ENCODE peak calls at places on chromosomes 6 and 20, in four cellular contexts. U is keratinocyte, R is IMR-90, Q is MM.1S. S is an unnamed sample.

GRCh38 chr6:162478191-162478642 is 249.3 kb downstream of the PRKN start:
- DNase-seq in Q (no peak), R (no peak), U (no peak), S (no peak)

GRCh38 chr6:16761469-16762264 is 407 bp upstream of the ATXN1 start:
- DNase-seq in U (no peak), R (peak), Q (peak), S (peak)

GRCh38 chr20:47258745-47259695 is 97.5 kb downstream of the ZMYND8 start:
- DNase-seq in Q (no peak), R (peak), U (no peak), S (no peak)

GRCh38 chr20:33654680-33655161 is 7.4 kb upstream of the C20orf144 start:
- DNase-seq in R (no peak), Q (no peak), U (no peak), S (no peak)

GRCh38 chr6:126195625-126196236 is 144.2 kb upstream of the CENPW start:
- DNase-seq in Q (no peak), U (no peak), R (peak), S (no peak)

GRCh38 chr6:101666256-101666655 is 272.7 kb downstream of the GRIK2 start:
- DNase-seq in R (peak), Q (no peak), U (peak), S (no peak)

GRCh38 chr20:15823718-15824117 is 749.5 kb downstream of the KIF16B start:
- DNase-seq in Q (no peak), U (no peak), R (no peak), S (no peak)

GRCh38 chr6:33630014-33630413 is 8.9 kb downstream of the ITPR3 start:
- DNase-seq in Q (no peak), R (no peak), U (no peak), S (no peak)

GRCh38 chr6:6600865-6601264 is 12.3 kb downstream of the LY86 start:
- DNase-seq in R (no peak), Q (no peak), U (no peak), S (no peak)

GRCh38 chr20:58293453-58293852 is 16.1 kb upstream of the RAB22A start:
- DNase-seq in U (no peak), R (no peak), Q (no peak), S (no peak)

GRCh38 chr6:15538106-15538505 is 124.7 kb downstream of the DTNBP1 start:
- DNase-seq in U (no peak), Q (no peak), R (no peak), S (no peak)

GRCh38 chr6:117074672-117075071 is 190.7 kb upstream of the VGLL2 start:
- DNase-seq in Q (no peak), R (no peak), U (no peak), S (no peak)

GRCh38 chr6:19472850-19473249 is 364.3 kb upstream of the ID4 start:
- DNase-seq in Q (no peak), U (no peak), R (no peak), S (no peak)

GRCh38 chr6:139568956-139569538 is 194.6 kb upstream of the CITED2 start:
- DNase-seq in R (peak), Q (no peak), U (no peak), S (no peak)

GRCh38 chr20:40493551-40493950 is 195.5 kb downstream of the MAFB start:
- DNase-seq in Q (no peak), R (no peak), U (peak), S (no peak)

GRCh38 chr6:153003294-153003645 is 761 bp upstream of the MTRF1L start:
- DNase-seq in R (peak), U (no peak), Q (no peak), S (peak)

GRCh38 chr6:18362058-18362561 is 25.0 kb upstream of the RNF144B start:
- DNase-seq in Q (no peak), U (no peak), R (peak), S (no peak)

GRCh38 chr6:11495565-11496145 is 41.9 kb upstream of the TMEM170B start:
- DNase-seq in Q (no peak), U (no peak), R (no peak), S (no peak)

GRCh38 chr6:43793875-43794242 is 23.8 kb downstream of the VEGFA start:
- DNase-seq in R (no peak), Q (no peak), U (no peak), S (no peak)

GRCh38 chr6:54624779-54625178 is 221.8 kb upstream of the FAM83B start:
- DNase-seq in Q (no peak), U (no peak), R (peak), S (no peak)

GRCh38 chr6:39847216-39847615 is 55.0 kb downstream of the DAAM2 start:
- DNase-seq in R (no peak), U (no peak), Q (no peak), S (no peak)

GRCh38 chr20:19903168-19903676 is 113.9 kb upstream of the NAA20 start:
- DNase-seq in Q (peak), U (no peak), R (peak), S (peak)

GRCh38 chr20:7470912-7471311 is 469.3 kb downstream of the HAO1 start:
- DNase-seq in Q (no peak), U (no peak), R (no peak), S (no peak)

GRCh38 chr20:13419445-13419844 is 198.4 kb downstream of the ISM1 start:
- DNase-seq in U (no peak), R (no peak), Q (no peak), S (no peak)

GRCh38 chr20:53827996-53828672 is 234.5 kb upstream of the ZNF217 start:
- DNase-seq in U (peak), Q (no peak), R (peak), S (no peak)

GRCh38 chr6:134938896-134939295 is 11.0 kb downstream of the ALDH8A1 start:
- DNase-seq in U (no peak), R (peak), Q (no peak), S (no peak)

GRCh38 chr6:106339334-106340029 is 13.9 kb upstream of the ATG5 start:
- DNase-seq in U (peak), Q (peak), R (peak), S (peak)

GRCh38 chr6:154297711-154298110 is 58.9 kb downstream of the IPCEF1 start:
- DNase-seq in Q (no peak), U (no peak), R (no peak), S (no peak)

GRCh38 chr6:154306696-154307095 is 49.9 kb downstream of the IPCEF1 start:
- DNase-seq in Q (no peak), U (no peak), R (no peak), S (no peak)

GRCh38 chr6:154298297-154298696 is 58.3 kb downstream of the IPCEF1 start:
- DNase-seq in R (peak), Q (peak), U (no peak), S (no peak)

GRCh38 chr6:154301086-154301625 is 55.4 kb downstream of the IPCEF1 start:
- DNase-seq in Q (no peak), R (peak), U (no peak), S (no peak)

GRCh38 chr6:154302111-154302752 is 54.4 kb downstream of the IPCEF1 start:
- DNase-seq in Q (peak), R (peak), U (no peak), S (no peak)
- TF ChIP-seq CTCF in Q (no peak), R (no peak), U (no peak), S (no peak)

DNA sequence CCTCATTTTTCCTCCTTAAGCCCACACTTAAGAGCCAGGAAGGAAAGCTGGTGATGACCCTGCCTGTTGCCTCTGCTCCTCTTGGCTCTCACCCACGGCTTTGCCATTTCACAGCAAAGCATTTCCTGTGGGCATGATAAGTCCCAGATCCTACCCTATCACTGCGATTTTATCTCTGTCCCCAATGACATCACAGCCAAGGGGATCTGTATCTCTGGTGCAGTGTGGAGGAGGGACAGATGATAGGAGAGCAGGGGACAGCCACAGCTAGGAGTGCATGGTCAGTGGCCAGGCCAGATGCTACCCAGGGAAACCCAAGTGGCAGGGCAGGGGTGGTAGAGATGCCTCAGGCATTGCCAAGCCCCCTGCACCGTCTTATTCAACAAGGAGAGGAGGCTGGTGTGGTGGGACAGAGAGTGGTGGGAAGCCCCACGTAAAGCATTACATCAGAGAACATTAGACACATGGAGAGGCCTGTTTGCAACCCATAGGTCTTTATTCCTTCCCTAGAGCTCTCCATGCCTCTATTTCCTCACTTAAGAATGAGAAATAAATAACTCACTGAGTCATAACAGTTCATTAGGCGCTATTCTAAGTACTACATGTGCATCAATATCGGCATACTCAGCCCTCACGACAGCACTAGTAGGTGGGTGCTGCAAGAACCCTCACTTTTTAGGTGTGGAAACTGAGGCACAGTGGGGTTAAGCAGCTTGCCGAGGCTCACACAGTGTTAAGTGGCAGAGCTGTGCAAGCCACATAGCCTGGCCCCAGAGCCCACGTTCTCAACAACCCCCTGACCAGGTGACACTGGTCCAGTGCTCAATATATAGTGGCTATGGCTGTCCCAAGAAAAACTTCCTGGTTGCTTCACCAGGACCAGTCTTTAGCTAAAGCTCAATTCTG is 4.6 kb downstream of the TFEB start:
- DNase-seq in Q (no peak), R (no peak), U (no peak), S (no peak)
- H3K9ac ChIP-seq in Q (no peak), R (no peak), U (no peak), S (no peak)

GRCh38 chr20:35497780-35498189 is 31.7 kb downstream of the C20orf173 start:
- DNase-seq in U (no peak), Q (no peak), R (no peak), S (no peak)
- TF ChIP-seq CTCF in U (no peak), Q (no peak), R (no peak), S (no peak)

GRCh38 chr20:400121-400450 is 8.0 kb upstream of the RBCK1 start:
- DNase-seq in R (no peak), Q (no peak), U (no peak), S (no peak)
- H3K9ac ChIP-seq in R (no peak), Q (no peak), U (no peak), S (no peak)